ENCODE peak calls at places on chromosome 1, in four cellular contexts. P, X, L and O are unnamed samples.

GRCh38 chr1:235675152-235675890 is 25.7 kb upstream of the GNG4 start:
- ATAC-seq in P (no peak), X (no peak), L (no peak), O (no peak)

GRCh38 chr1:96291468-96291867 is 430.1 kb upstream of the PTBP2 start:
- ATAC-seq in P (no peak), X (no peak), L (no peak), O (no peak)

GRCh38 chr1:79040424-79041089 is 34.0 kb upstream of the ADGRL4 start:
- ATAC-seq in P (no peak), X (no peak), L (no peak), O (no peak)

GRCh38 chr1:91730781-91731732 is 154.9 kb downstream of the TGFBR3 start:
- ATAC-seq in P (peak; percentile 41), X (no peak), L (peak; percentile 66), O (peak; percentile 58)

GRCh38 chr1:35557118-35557610 is at the start of gene KIAA0319L:
- ATAC-seq in P (peak; percentile 82), X (peak; percentile 94), L (peak; percentile 87), O (peak; percentile 92)

GRCh38 chr1:15734901-15735300 is 1.2 kb upstream of the SLC25A34 start:
- ATAC-seq in P (peak; percentile 0), X (no peak), L (peak; percentile 63), O (no peak)

GRCh38 chr1:67855944-67856343 is 22.7 kb upstream of the GNG12 start:
- ATAC-seq in P (no peak), X (no peak), L (no peak), O (no peak)

GRCh38 chr1:165240486-165240885 is 116.0 kb downstream of the LMX1A start:
- ATAC-seq in P (no peak), X (no peak), L (no peak), O (no peak)

GRCh38 chr1:8989821-8990220 is 36.4 kb downstream of the SLC2A7 start:
- ATAC-seq in P (no peak), X (no peak), L (no peak), O (no peak)

GRCh38 chr1:101165944-101166343 is 70.9 kb upstream of the S1PR1 start:
- ATAC-seq in P (no peak), X (no peak), L (no peak), O (no peak)

GRCh38 chr1:198254948-198255347 is 98.2 kb downstream of the NEK7 start:
- ATAC-seq in P (no peak), X (no peak), L (no peak), O (no peak)

DNA sequence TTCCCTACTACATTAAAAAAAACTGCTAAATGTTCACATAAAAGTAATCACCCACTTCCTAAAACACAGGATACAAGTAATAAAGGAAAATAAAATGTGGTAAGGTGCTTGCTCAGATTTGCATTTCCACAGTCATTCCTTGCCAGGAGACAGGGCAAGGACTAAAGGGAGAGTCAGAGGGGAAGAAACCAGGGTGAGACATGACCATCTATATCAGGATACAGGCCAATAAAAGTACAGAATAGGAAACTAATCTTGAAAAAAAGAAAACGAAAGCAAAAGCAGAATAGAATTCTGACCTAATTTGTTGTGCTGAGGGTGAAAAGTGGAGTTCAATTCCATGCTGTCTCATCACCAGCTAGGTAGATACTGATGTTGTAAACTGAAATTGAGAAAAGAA is 27.3 kb downstream of the JMJD4 start:
- ATAC-seq in P (no peak), X (no peak), L (no peak), O (no peak)
- H3K9me3 ChIP-seq in P (peaks cover 19% of the 10 kb centered on the region), X (peaks cover 33% of the 10 kb centered on the region), L (no peaks in the 10 kb centered on the region), O (no peaks in the 10 kb centered on the region)

GRCh38 chr1:184954232-184954995 is 19.9 kb downstream of the NIBAN1 start:
- ATAC-seq in P (no peak), X (no peak), L (peak; percentile 52), O (no peak)
- TF ChIP-seq CTCF in P (no peak), X (no peak), L (no peak), O (no peak)

DNA sequence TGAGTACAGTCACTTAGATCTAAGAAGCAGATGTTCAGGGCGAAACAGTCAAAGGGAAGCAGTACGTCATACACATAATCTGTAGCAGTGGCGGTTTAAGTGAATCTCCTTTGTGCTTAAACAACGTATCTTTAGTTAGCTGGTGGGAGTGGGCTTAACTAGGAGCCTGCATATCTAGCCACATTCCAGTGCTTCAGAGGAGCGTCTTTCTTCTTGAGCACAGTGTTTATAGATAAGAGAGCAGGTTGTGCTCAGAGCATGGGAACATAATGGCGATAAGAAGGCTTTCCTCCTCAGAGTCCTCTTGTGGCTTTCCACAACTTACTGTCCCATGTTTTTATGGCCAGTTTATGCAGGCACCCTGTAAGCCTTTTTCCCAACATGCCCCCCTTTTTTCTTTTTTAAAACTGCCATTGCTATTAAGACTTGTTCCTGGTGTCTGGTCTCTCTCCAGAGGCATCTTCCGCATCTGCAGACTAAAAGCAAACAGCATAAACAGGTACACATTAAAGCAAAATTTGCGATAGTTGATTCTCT is 3.2 kb downstream of the DAP3 start:
- ATAC-seq in P (no peak), X (no peak), L (no peak), O (no peak)
- H3K9me3 ChIP-seq in P (no peaks in the 10 kb centered on the region), X (no peaks in the 10 kb centered on the region), L (no peaks in the 10 kb centered on the region), O (no peaks in the 10 kb centered on the region)

GRCh38 chr1:206506405-206506802 is 927 bp upstream of the RASSF5 start:
- ATAC-seq in P (no peak), X (no peak), L (no peak), O (no peak)

GRCh38 chr1:206506803-206507394 is 432 bp upstream of the RASSF5 start:
- ATAC-seq in P (peak; percentile 17), X (no peak), L (peak; percentile 38), O (no peak)

GRCh38 chr1:206504363-206504713 is 3.0 kb upstream of the RASSF5 start:
- ATAC-seq in P (no peak), X (no peak), L (no peak), O (no peak)

GRCh38 chr1:206507395-206508129 is at the start of gene RASSF5:
- ATAC-seq in P (peak; percentile 91), X (peak; percentile 90), L (peak; percentile 86), O (peak; percentile 78)

DNA sequence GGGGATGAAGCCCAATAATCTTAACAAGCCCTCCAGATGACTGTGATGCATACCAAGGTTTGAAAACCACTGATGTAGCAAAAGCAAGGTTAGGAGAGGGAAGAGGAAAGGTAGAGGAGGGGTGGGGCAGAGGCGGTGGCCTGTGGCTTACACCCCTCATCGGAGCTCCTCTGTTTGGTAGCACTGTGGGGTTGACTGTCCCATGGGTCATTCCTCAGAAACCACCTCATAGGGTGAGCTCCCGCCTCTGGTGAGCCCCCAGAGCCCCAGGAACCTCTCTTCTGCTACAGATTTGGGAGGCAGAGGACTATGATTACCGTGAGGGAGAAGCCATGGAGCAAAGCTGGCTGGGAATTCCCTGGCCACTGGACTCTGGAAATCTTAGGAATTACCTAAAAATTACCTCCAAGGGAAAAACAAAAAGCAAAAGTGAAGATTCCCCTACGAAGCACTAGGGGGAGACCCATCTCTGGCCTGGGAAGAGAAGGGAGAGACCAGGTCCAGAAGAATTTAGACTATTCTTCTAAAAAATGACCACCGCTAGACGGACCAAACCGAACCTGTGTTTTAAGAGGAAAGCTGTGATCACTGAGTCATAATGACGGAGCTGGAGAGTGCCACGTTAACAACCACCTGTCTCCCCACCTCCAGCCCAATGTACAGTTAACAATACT is 1.5 kb upstream of the RASSF5 start:
- ATAC-seq in P (no peak), X (peak; percentile 42), L (no peak), O (no peak)
- TF ChIP-seq CTCF in P (peak; percentile 54), X (peak; percentile 43), L (peak; percentile 30), O (peak; percentile 38)

GRCh38 chr1:152926091-152926490 is 17.7 kb downstream of the IVL start:
- ATAC-seq in P (no peak), X (peak; percentile 90), L (peak; percentile 77), O (no peak)

GRCh38 chr1:152928671-152929070 is 18.3 kb upstream of the SPRR5 start:
- ATAC-seq in P (no peak), X (no peak), L (no peak), O (no peak)

DNA sequence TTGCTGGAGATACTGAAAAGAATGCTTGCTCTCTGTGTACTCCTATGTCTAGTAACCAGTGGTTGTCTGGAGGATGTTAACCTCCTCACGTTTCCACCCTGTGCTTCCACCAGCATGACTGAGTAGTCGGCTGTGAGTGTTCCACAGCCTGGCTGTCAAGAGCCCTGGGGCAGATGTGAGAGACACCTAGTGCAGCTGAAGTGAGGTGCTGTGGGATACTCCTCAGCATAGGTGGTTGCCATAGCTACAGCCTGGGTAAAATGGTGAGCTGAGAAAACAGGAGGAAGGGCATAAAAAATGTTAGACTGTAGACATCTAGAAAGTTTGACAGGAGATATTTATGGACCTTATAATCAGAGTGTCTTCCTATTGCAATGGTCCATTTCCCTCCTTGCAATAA is 15.8 kb downstream of the IVL start:
- ATAC-seq in P (no peak), X (peak; percentile 38), L (no peak), O (no peak)
- H3K9me3 ChIP-seq in P (no peaks in the 10 kb centered on the region), X (no peaks in the 10 kb centered on the region), L (no peaks in the 10 kb centered on the region), O (no peaks in the 10 kb centered on the region)

GRCh38 chr1:28640766-28641165 is 2.1 kb downstream of the TAF12 start:
- ATAC-seq in P (no peak), X (peak; percentile 43), L (no peak), O (no peak)
- TF ChIP-seq CTCF in P (no peak), X (no peak), L (no peak), O (no peak)

GRCh38 chr1:49627781-49628180 is 396.0 kb downstream of the AGBL4 start:
- ATAC-seq in P (no peak), X (no peak), L (no peak), O (no peak)
- H3K9me3 ChIP-seq in P (no peaks in the 10 kb centered on the region), X (no peaks in the 10 kb centered on the region), L (no peaks in the 10 kb centered on the region), O (no peaks in the 10 kb centered on the region)